ENCODE peak calls at places on chromosomes 3 and 15, in four cellular contexts. O is HepG2, K is K562, I is GM12878. D is an unnamed sample.

GRCh38 chr3:104896624-104897023 is 470.1 kb upstream of the ALCAM start:
- DNase-seq in O (no peak), K (no peak), I (no peak), D (no peak)

GRCh38 chr3:15331072-15331605 is 1.2 kb downstream of the SH3BP5 start:
- DNase-seq in O (no peak), K (no peak), I (no peak), D (no peak)

GRCh38 chr15:59410448-59410896 is 27.5 kb upstream of the FAM81A start:
- DNase-seq in O (peak), K (no peak), I (peak), D (no peak)

GRCh38 chr3:30518201-30518864 is 88.1 kb upstream of the TGFBR2 start:
- DNase-seq in O (peak), K (no peak), I (no peak), D (no peak)

GRCh38 chr3:7733933-7734332 is 767.7 kb upstream of the LMCD1 start:
- DNase-seq in O (no peak), K (no peak), I (no peak), D (no peak)

GRCh38 chr15:69414702-69415161 is 583 bp downstream of the KIF23 start:
- DNase-seq in O (peak), K (peak), I (no peak), D (peak)

GRCh38 chr15:68885070-68885469 is 45.3 kb upstream of the SPESP1 start:
- DNase-seq in O (no peak), K (no peak), I (no peak), D (peak)

GRCh38 chr15:52234596-52235541 is 43.7 kb upstream of the GNB5 start:
- DNase-seq in O (no peak), K (no peak), I (no peak), D (no peak)

GRCh38 chr15:52349062-52349700 is 53.6 kb upstream of the MYO5C start:
- DNase-seq in O (no peak), K (no peak), I (no peak), D (no peak)

GRCh38 chr3:152126260-152126659 is 142.5 kb upstream of the MBNL1 start:
- DNase-seq in O (no peak), K (no peak), I (no peak), D (no peak)

GRCh38 chr3:155202626-155203025 is 90.9 kb downstream of the STRIT1 start:
- DNase-seq in O (no peak), K (no peak), I (no peak), D (no peak)

GRCh38 chr3:158050461-158050860 is 55.8 kb downstream of the SHOX2 start:
- DNase-seq in O (no peak), K (no peak), I (no peak), D (no peak)

GRCh38 chr3:10437272-10437994 is 68.0 kb downstream of the ATP2B2 start:
- DNase-seq in O (no peak), K (no peak), I (peak), D (no peak)

GRCh38 chr15:45448516-45448915 is 70.2 kb upstream of the GATM start:
- DNase-seq in O (no peak), K (no peak), I (no peak), D (no peak)

GRCh38 chr3:166697495-166697894 is 682.6 kb downstream of the ZBBX start:
- DNase-seq in O (no peak), K (no peak), I (no peak), D (no peak)

GRCh38 chr3:133487204-133487603 is 86.3 kb upstream of the CDV3 start:
- DNase-seq in O (no peak), K (no peak), I (no peak), D (no peak)

GRCh38 chr3:103381286-103381685 is 946.5 kb downstream of the ZPLD1 start:
- DNase-seq in O (no peak), K (no peak), I (no peak), D (no peak)

GRCh38 chr3:103385991-103386390 is 951.2 kb downstream of the ZPLD1 start:
- DNase-seq in O (no peak), K (no peak), I (no peak), D (no peak)

GRCh38 chr3:103380391-103380790 is 945.6 kb downstream of the ZPLD1 start:
- DNase-seq in O (no peak), K (no peak), I (no peak), D (no peak)
- TF ChIP-seq ESRRA in O (no peak), K (no peak), I (no peak), D (no peak)

GRCh38 chr15:78263907-78264303 is 457 bp upstream of the DNAJA4 start:
- DNase-seq in O (no peak), K (no peak), I (no peak), D (no peak)

GRCh38 chr15:78263351-78263781 is 996 bp upstream of the DNAJA4 start:
- DNase-seq in O (no peak), K (peak), I (no peak), D (no peak)

GRCh38 chr15:78265137-78265460 is 737 bp downstream of the DNAJA4 start:
- DNase-seq in O (no peak), K (no peak), I (no peak), D (no peak)

GRCh38 chr15:78265752-78266224 is 1.4 kb downstream of the DNAJA4 start:
- DNase-seq in O (no peak), K (no peak), I (no peak), D (no peak)

DNA sequence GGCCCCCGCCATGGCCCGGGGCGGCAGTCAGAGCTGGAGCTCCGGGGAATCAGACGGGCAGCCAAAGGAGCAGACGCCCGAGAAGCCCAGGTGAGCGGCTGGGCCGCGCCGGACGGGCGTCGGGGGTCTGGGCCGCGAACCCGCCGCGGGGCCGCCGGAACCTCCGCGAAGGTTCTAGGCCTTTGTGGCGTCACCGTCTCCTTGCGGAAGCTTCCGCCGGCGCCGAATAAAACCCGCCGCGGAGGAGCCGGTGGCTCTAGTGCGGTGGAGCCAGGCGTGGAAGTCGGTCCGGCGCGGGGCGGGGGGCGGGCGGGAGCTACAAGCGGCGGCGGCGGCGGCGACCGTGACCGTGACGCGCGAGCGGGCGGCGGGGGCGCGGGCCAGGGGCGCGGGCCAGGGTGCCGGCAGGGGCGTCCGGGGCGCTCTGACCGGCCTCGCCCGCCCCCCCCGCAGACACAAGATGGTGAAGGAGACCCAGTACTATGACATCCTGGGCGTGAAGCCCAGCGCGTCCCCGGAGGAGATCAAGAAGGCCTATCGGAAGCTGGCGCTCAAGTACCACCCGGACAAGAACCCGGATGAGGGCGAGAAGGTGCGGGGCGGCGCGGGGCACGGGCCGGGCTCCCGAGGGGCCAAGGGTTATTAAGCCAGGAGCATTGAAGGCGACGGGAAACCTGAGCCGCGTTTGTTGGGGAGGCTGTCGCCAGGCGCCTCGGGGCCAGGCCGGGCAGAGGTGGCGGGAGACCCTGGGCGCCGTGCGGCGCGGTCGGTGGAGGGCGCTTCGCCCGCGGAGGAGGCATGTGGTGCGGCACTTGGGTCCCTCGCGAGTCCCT is at the start of gene DNAJA4:
- DNase-seq in O (no peak), K (no peak), I (no peak), D (peak)
- TF ChIP-seq ATF3 in O (no peak), K (no peak), I (no peak), D (no peak)

GRCh38 chr3:175326041-175326440 is 466.9 kb downstream of the NAALADL2 start:
- DNase-seq in O (no peak), K (no peak), I (no peak), D (no peak)

GRCh38 chr3:175335229-175335628 is 476.1 kb downstream of the NAALADL2 start:
- DNase-seq in O (no peak), K (no peak), I (no peak), D (no peak)

GRCh38 chr3:175325440-175325839 is 466.3 kb downstream of the NAALADL2 start:
- DNase-seq in O (no peak), K (no peak), I (no peak), D (no peak)

GRCh38 chr3:175329373-175329772 is 470.2 kb downstream of the NAALADL2 start:
- DNase-seq in O (no peak), K (no peak), I (no peak), D (no peak)
- TF ChIP-seq ESRRA in O (no peak), K (no peak), I (no peak), D (no peak)

GRCh38 chr3:13543251-13543650 is 5.7 kb upstream of the FBLN2 start:
- DNase-seq in O (no peak), K (no peak), I (no peak), D (no peak)
- TF ChIP-seq ATF3 in O (no peak), K (peak), I (no peak), D (no peak)

DNA sequence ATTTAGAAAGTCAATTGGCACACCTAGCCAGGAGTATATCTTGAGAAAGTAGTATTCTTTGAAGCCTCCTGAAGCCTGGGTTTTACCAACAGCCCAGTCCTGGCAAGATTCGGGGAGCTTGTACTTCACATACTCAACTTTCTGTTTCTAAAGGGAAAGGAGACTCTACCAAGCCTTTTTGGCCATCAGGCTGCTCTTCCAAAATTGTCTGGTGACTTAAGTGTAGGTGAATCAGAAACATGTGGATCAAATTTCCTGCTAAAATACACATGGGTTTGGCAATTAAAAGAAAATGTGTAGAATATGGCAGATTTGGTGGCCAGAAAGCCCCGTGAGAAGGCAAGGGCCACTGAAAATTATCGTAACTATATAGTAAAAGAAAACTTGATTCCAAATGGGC is 15.9 kb upstream of the GREM1 start:
- DNase-seq in O (no peak), K (no peak), I (no peak), D (no peak)
- TF ChIP-seq ESRRA in O (no peak), K (no peak), I (no peak), D (no peak)